ENCODE peak calls at places on chromosomes 5 and 9, in five cellular contexts. J is upper lobe of left lung, H is Peyer's patch, D is tibial nerve, B is neural progenitor cell. I is an unnamed sample. For H3K4me1, the result is how much of the 10 kb centered on the place peaks cover.

GRCh38 chr9:80158150-80158549 is 586.4 kb downstream of the TLE4 start:
- DNase-seq in J (no peak), H (no peak), D (no peak), B (peak), I (no peak)

GRCh38 chr9:2285411-2285810 is 270.3 kb downstream of the SMARCA2 start:
- DNase-seq in J (no peak), H (no peak), D (no peak), B (no peak), I (no peak)

GRCh38 chr5:79074641-79075040 is 5.1 kb downstream of the BHMT2 start:
- DNase-seq in J (no peak), H (no peak), D (no peak), B (no peak), I (no peak)

GRCh38 chr5:112691758-112692157 is 45.9 kb upstream of the APC start:
- DNase-seq in J (no peak), H (no peak), D (no peak), B (peak), I (peak)

GRCh38 chr9:135181336-135181735 is 93.9 kb downstream of the OLFM1 start:
- DNase-seq in J (peak), H (no peak), D (no peak), B (no peak), I (no peak)

GRCh38 chr9:78453450-78453849 is 156.5 kb downstream of the PSAT1 start:
- DNase-seq in J (peak), H (no peak), D (no peak), B (no peak), I (no peak)

GRCh38 chr5:54883374-54884194 is 101.8 kb downstream of the ESM1 start:
- DNase-seq in J (peak), H (no peak), D (peak), B (peak), I (peak)

GRCh38 chr9:130870491-130871381 is 25.9 kb downstream of the QRFP start:
- DNase-seq in J (no peak), H (no peak), D (no peak), B (no peak), I (no peak)

GRCh38 chr5:173673295-173674170 is 57.1 kb upstream of the BOD1 start:
- DNase-seq in J (no peak), H (no peak), D (no peak), B (peak), I (no peak)

GRCh38 chr9:18482371-18482770 is 8.4 kb downstream of the ADAMTSL1 start:
- DNase-seq in J (no peak), H (no peak), D (no peak), B (no peak), I (no peak)

GRCh38 chr9:18479405-18479804 is 5.5 kb downstream of the ADAMTSL1 start:
- DNase-seq in J (no peak), H (no peak), D (no peak), B (no peak), I (no peak)

GRCh38 chr9:18478517-18479361 is 4.8 kb downstream of the ADAMTSL1 start:
- DNase-seq in J (no peak), H (no peak), D (no peak), B (peak), I (no peak)

GRCh38 chr9:18477719-18478118 is 3.8 kb downstream of the ADAMTSL1 start:
- DNase-seq in J (no peak), H (no peak), D (no peak), B (no peak), I (no peak)

DNA sequence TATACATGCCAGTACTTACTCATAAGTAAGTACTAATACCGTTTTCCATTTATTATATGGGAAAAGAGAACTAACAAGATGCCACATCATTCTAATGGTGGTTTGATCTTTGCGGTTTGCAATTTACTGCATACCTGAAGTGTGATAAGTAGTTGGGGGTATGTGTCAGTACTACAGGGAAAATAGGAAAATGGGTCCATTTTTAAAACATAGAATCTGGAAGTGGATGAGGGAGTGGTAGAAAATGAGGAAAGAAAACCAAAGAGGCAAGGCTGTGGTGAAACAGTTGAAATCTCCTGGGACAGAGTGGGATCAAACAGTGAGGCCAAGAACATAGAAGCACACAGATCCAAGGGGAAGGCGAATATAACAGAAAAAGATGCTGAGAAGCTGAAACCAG is 6.7 kb downstream of the ADAMTSL1 start:
- DNase-seq in J (no peak), H (no peak), D (peak), B (no peak), I (no peak)
- H3K4me1 ChIP-seq in J (under half), H (under half), D (under half), B (under half), I (under half)

DNA sequence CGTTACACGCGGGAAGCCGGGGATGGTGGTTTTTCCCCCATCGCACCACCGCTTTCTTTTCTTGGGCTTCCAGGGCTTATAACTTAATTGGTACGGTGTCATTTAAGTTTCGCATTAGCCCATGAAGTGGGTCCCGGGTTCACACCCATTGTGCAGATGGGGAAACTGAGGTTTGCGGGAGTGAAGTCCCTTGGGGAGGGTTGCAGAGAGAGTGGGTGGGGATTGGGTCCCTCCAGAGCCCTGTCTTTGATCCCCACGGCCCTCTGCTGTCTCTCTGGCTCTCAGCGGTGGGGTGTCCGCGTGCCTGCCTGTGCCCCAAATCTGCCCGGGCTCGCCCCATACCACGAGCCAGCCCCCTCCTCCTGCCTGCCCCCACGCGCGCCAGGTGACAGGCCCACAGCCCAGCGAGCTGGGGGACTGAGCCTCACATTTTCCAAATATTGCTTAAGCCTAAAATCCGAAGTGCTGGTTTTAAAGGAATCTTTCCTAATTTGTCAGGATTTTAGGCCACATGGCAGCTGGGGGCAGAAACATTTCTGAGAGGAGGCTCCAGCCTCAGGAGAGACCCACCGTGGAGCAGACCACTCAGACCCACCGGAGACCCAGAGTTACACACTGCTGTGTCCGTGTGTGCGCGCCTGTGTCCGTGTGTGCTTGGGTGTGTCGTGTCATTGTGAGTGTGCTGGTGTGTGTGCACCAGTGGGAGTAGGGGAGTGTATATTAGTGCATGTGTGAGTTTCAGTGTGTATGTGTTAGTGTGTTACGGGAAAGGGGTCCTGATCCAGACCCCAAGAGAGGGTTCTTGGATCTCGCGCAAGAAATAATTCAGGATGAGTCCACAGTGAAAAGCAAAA is 159.5 kb upstream of the IER5L start:
- DNase-seq in J (no peak), H (no peak), D (no peak), B (no peak), I (no peak)
- H3K4me3 ChIP-seq in J (peak), H (peak), D (peak), B (peak), I (no peak)

GRCh38 chr9:37650299-37650872 is 368 bp upstream of the FRMPD1 start:
- DNase-seq in J (peak), H (no peak), D (no peak), B (peak), I (no peak)
- TF ChIP-seq CTCF in J (no peak), H (no peak), D (no peak), B (no peak), I (no peak)

DNA sequence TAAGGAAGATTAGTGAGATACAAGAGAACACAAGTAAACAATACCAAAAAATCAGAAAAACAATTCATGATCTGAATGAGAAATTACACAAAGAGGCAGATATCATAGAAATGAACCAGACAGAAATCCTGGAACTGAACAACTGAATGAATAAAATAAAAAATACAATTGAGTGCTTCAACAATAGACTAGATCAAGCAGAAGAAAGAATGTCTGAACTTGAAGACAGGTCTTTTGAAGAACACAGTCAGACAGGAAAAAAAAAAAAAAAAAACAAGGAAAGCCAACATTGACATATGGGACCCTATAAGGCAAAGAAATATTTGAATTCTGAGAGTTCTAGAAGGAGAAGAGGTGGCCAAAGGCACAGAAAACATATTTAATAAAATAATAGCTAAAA is 115.2 kb downstream of the ZDHHC21 start:
- DNase-seq in J (no peak), H (no peak), D (no peak), B (no peak), I (no peak)
- H3K4me1 ChIP-seq in J (under half), H (under half), D (under half), B (under half), I (under half)

DNA sequence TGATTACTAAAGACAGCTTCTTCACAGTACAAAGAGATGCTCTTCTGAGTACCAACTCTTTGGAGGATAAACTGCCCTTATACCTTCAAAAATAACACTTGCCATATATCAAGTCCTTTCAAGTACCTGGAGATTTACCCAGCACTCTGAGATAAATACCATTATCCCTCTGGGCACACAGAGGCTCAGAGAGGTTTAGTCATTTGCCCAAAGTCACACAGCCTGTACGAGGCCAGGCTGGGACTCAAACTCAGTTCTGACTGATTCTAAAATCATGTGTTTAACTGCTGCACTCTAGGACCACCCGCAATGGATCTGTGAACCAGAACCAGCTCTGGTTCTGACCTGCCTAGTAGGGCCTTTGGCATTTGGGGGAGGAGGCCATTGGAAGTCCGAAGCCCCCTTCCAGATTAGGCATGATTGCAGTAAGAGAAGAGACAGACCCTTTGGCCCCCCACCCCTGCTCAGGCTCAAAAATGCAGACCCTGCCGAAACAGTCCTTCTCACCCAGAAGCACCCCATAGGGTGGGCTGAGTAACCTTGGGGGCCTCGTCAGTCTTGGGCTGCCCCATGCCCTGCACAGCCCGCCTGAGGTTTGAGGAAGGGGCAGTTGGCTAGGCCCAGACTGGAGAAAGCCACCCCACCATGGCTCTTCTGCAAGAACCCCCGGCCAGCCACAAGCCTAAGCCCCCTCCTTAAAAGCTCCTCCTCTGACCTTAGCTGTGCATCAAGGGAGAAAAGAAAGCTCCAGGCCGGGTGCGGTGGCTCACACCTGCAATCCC is 32.8 kb upstream of the IL17B start:
- DNase-seq in J (no peak), H (no peak), D (no peak), B (no peak), I (no peak)
- H3K4me3 ChIP-seq in J (peak), H (no peak), D (peak), B (no peak), I (no peak)

I was measured in mucosa of descending colon.